ENCODE peak calls at places on chromosome 14, in four cellular contexts. One of them, this sample, is unnamed.
A peak's percentile ranks its signal among the peaks of the same experiment; 100 is the strongest.

GRCh38 chr14:34052658-34053014 is 101.8 kb upstream of the EGLN3 start:
- DNase-seq in HT1080: peak; percentile 74
- DNase-seq in GM03348: no peak
- DNase-seq in H1: no peak
- DNase-seq in this sample: no peak

GRCh38 chr14:77024171-77024627 is 4.3 kb downstream of the IRF2BPL start:
- DNase-seq in GM03348: peak; percentile 33
- DNase-seq in H1: no peak
- DNase-seq in HT1080: no peak
- DNase-seq in this sample: no peak

GRCh38 chr14:95233702-95234241 is 76.4 kb upstream of the DICER1 start:
- DNase-seq in GM03348: no peak
- DNase-seq in HT1080: no peak
- DNase-seq in H1: no peak
- DNase-seq in this sample: no peak

GRCh38 chr14:34043627-34044372 is 92.9 kb upstream of the EGLN3 start:
- DNase-seq in HT1080: peak; percentile 86
- DNase-seq in GM03348: no peak
- DNase-seq in H1: no peak
- DNase-seq in this sample: no peak

GRCh38 chr14:22124071-22124613 is 450.5 kb upstream of the OR4E1 start:
- DNase-seq in GM03348: no peak
- DNase-seq in HT1080: no peak
- DNase-seq in H1: no peak
- DNase-seq in this sample: no peak

GRCh38 chr14:69473271-69473670 is 11.3 kb upstream of the PLEKHD1 start:
- DNase-seq in H1: no peak
- DNase-seq in GM03348: no peak
- DNase-seq in HT1080: no peak
- DNase-seq in this sample: no peak

GRCh38 chr14:75981426-75981825 is 369 bp downstream of the TGFB3 start:
- DNase-seq in HT1080: no peak
- DNase-seq in GM03348: peak; percentile 38
- DNase-seq in H1: no peak
- DNase-seq in this sample: no peak

GRCh38 chr14:49770212-49770817 is 2.4 kb downstream of the KLHDC2 start:
- DNase-seq in H1: no peak
- DNase-seq in HT1080: peak; percentile 8
- DNase-seq in GM03348: peak; percentile 11
- DNase-seq in this sample: peak; percentile 38

GRCh38 chr14:64806202-64806861 is 73.4 kb downstream of the SPTB start:
- DNase-seq in GM03348: peak; percentile 73
- DNase-seq in H1: no peak
- DNase-seq in HT1080: peak; percentile 97
- DNase-seq in this sample: peak; percentile 22

GRCh38 chr14:66974397-66975025 is 214.7 kb upstream of the GARIN2 start:
- DNase-seq in HT1080: peak; percentile 31
- DNase-seq in GM03348: peak; percentile 6
- DNase-seq in H1: no peak
- DNase-seq in this sample: no peak

GRCh38 chr14:29390046-29390841 is 537.4 kb downstream of the PRKD1 start:
- DNase-seq in HT1080: no peak
- DNase-seq in GM03348: no peak
- DNase-seq in H1: no peak
- DNase-seq in this sample: no peak

GRCh38 chr14:91417983-91418386 is 365 bp upstream of the CCDC88C start:
- DNase-seq in HT1080: peak; percentile 27
- DNase-seq in GM03348: no peak
- DNase-seq in H1: no peak
- DNase-seq in this sample: no peak

GRCh38 chr14:105850853-105851581 is 324.6 kb downstream of the TMEM121 start:
- DNase-seq in HT1080: no peak
- DNase-seq in GM03348: no peak
- DNase-seq in H1: no peak
- DNase-seq in this sample: no peak

GRCh38 chr14:33578461-33579216 is 372.2 kb downstream of the EGLN3 start:
- DNase-seq in HT1080: no peak
- DNase-seq in H1: no peak
- DNase-seq in GM03348: no peak
- DNase-seq in this sample: no peak

GRCh38 chr14:92968291-92969020 is 45.5 kb downstream of the CHGA start:
- DNase-seq in GM03348: no peak
- DNase-seq in HT1080: no peak
- DNase-seq in H1: no peak
- DNase-seq in this sample: no peak

GRCh38 chr14:20400589-20400964 is 12.7 kb downstream of the TEP1 start:
- DNase-seq in GM03348: no peak
- DNase-seq in H1: no peak
- DNase-seq in HT1080: no peak
- DNase-seq in this sample: no peak

GRCh38 chr14:24224618-24225071 is 7.5 kb downstream of the NEDD8 start:
- DNase-seq in H1: no peak
- DNase-seq in GM03348: peak; percentile 73
- DNase-seq in HT1080: peak; percentile 89
- DNase-seq in this sample: no peak